ENCODE peak calls at places on chromosomes 2 and 18, in ten cellular contexts. U, K, H, I, P, Z, G, X, W and D are unnamed samples.

GRCh38 chr18:23871410-23871809 is 143.1 kb upstream of the TTC39C start:
- DNase-seq in U (peak), K (no peak), H (peak), I (no peak), P (peak), Z (peak), G (no peak), X (no peak), W (peak), D (peak)

GRCh38 chr18:46042571-46043123 is 29.4 kb downstream of the PSTPIP2 start:
- DNase-seq in U (no peak), K (peak), H (peak), I (no peak), P (no peak), Z (peak), G (no peak), X (peak), W (peak), D (no peak)

GRCh38 chr2:46299365-46300263 is 2.4 kb downstream of the EPAS1 start:
- DNase-seq in U (no peak), K (peak), H (no peak), I (peak), P (peak), Z (peak), G (peak), X (peak), W (no peak), D (no peak)

GRCh38 chr18:22800551-22800951 is 132.6 kb upstream of the RBBP8 start:
- DNase-seq in U (no peak), K (no peak), H (no peak), I (no peak), P (no peak), Z (no peak), G (no peak), X (peak), W (no peak), D (no peak)

GRCh38 chr2:206154197-206154596 is 5.0 kb downstream of the NDUFS1 start:
- DNase-seq in U (no peak), K (no peak), H (no peak), I (no peak), P (peak), Z (no peak), G (no peak), X (no peak), W (no peak), D (no peak)

GRCh38 chr18:77059294-77059916 is 73.2 kb downstream of the MBP start:
- DNase-seq in U (no peak), K (peak), H (no peak), I (no peak), P (peak), Z (peak), G (peak), X (peak), W (peak), D (peak)

GRCh38 chr2:146986161-146986560 is 858.7 kb upstream of the ACVR2A start:
- DNase-seq in U (no peak), K (peak), H (no peak), I (no peak), P (peak), Z (peak), G (no peak), X (peak), W (no peak), D (no peak)

GRCh38 chr2:160956243-160956802 is 203.9 kb upstream of the TANK start:
- DNase-seq in U (no peak), K (no peak), H (no peak), I (no peak), P (peak), Z (no peak), G (no peak), X (no peak), W (no peak), D (no peak)

GRCh38 chr18:36692331-36692730 is 136.5 kb downstream of the TPGS2 start:
- DNase-seq in U (no peak), K (peak), H (no peak), I (no peak), P (no peak), Z (no peak), G (no peak), X (peak), W (no peak), D (no peak)

GRCh38 chr2:241632478-241633325 is 4.3 kb downstream of the THAP4 start:
- DNase-seq in U (no peak), K (no peak), H (no peak), I (no peak), P (no peak), Z (no peak), G (no peak), X (no peak), W (no peak), D (no peak)

GRCh38 chr2:54524236-54524991 is 68.3 kb downstream of the SPTBN1 start:
- DNase-seq in U (no peak), K (peak), H (no peak), I (peak), P (no peak), Z (peak), G (no peak), X (peak), W (peak), D (no peak)

GRCh38 chr2:190910341-190911136 is 29.9 kb downstream of the GLS start:
- DNase-seq in U (no peak), K (peak), H (no peak), I (no peak), P (peak), Z (no peak), G (no peak), X (peak), W (no peak), D (no peak)

GRCh38 chr2:172888704-172889103 is 153.1 kb downstream of the RAPGEF4 start:
- DNase-seq in U (no peak), K (no peak), H (no peak), I (no peak), P (peak), Z (no peak), G (no peak), X (peak), W (no peak), D (peak)

GRCh38 chr2:235934059-235934896 is 233.9 kb downstream of the GBX2 start:
- DNase-seq in U (no peak), K (no peak), H (no peak), I (no peak), P (no peak), Z (no peak), G (no peak), X (peak), W (no peak), D (no peak)

GRCh38 chr2:127673304-127674069 is 1.8 kb downstream of the LIMS2 start:
- DNase-seq in U (no peak), K (no peak), H (no peak), I (no peak), P (no peak), Z (no peak), G (no peak), X (no peak), W (no peak), D (no peak)

GRCh38 chr2:49973917-49974368 is 819.6 kb upstream of the FSHR start:
- DNase-seq in U (peak), K (peak), H (peak), I (peak), P (no peak), Z (peak), G (peak), X (peak), W (no peak), D (peak)

GRCh38 chr2:108393197-108393596 is 15.4 kb downstream of the SULT1C4 start:
- DNase-seq in U (no peak), K (no peak), H (no peak), I (no peak), P (no peak), Z (no peak), G (no peak), X (no peak), W (no peak), D (no peak)

GRCh38 chr18:11849845-11850747 is 1.1 kb upstream of the CHMP1B start:
- DNase-seq in U (peak), K (peak), H (peak), I (peak), P (peak), Z (peak), G (peak), X (peak), W (peak), D (no peak)

GRCh38 chr2:113225505-113226259 is 51.9 kb downstream of the PSD4 start:
- DNase-seq in U (no peak), K (peak), H (no peak), I (no peak), P (no peak), Z (peak), G (peak), X (peak), W (no peak), D (peak)

GRCh38 chr18:57497372-57498294 is 62.5 kb downstream of the ONECUT2 start:
- DNase-seq in U (no peak), K (peak), H (no peak), I (no peak), P (peak), Z (peak), G (no peak), X (peak), W (no peak), D (no peak)

GRCh38 chr18:9974279-9974915 is 60.6 kb downstream of the VAPA start:
- DNase-seq in U (no peak), K (no peak), H (no peak), I (no peak), P (no peak), Z (no peak), G (no peak), X (no peak), W (no peak), D (no peak)

GRCh38 chr2:40179801-40180200 is 272.1 kb downstream of the SLC8A1 start:
- DNase-seq in U (no peak), K (no peak), H (no peak), I (no peak), P (no peak), Z (no peak), G (no peak), X (no peak), W (no peak), D (no peak)

GRCh38 chr2:179239194-179239593 is 25.4 kb downstream of the SESTD1 start:
- DNase-seq in U (no peak), K (peak), H (no peak), I (no peak), P (peak), Z (peak), G (no peak), X (peak), W (no peak), D (no peak)

GRCh38 chr2:241445426-241445825 is 63.0 kb downstream of the STK25 start:
- DNase-seq in U (no peak), K (no peak), H (no peak), I (no peak), P (no peak), Z (peak), G (no peak), X (peak), W (no peak), D (no peak)

GRCh38 chr2:238684362-238685326 is 163.2 kb upstream of the TWIST2 start:
- DNase-seq in U (no peak), K (peak), H (no peak), I (no peak), P (peak), Z (peak), G (peak), X (peak), W (no peak), D (no peak)

GRCh38 chr2:201698588-201699226 is at the start of gene MPP4:
- DNase-seq in U (no peak), K (peak), H (no peak), I (no peak), P (no peak), Z (peak), G (no peak), X (peak), W (no peak), D (no peak)

GRCh38 chr2:169091256-169091655 is 21.9 kb downstream of the DHRS9 start:
- DNase-seq in U (no peak), K (no peak), H (no peak), I (no peak), P (no peak), Z (no peak), G (no peak), X (no peak), W (no peak), D (no peak)

GRCh38 chr2:112293636-112294401 is 18.4 kb downstream of the ZC3H6 start:
- DNase-seq in U (no peak), K (no peak), H (no peak), I (no peak), P (no peak), Z (no peak), G (no peak), X (no peak), W (no peak), D (no peak)

GRCh38 chr18:4394700-4395099 is 60.4 kb downstream of the DLGAP1 start:
- DNase-seq in U (no peak), K (no peak), H (no peak), I (no peak), P (no peak), Z (no peak), G (no peak), X (no peak), W (no peak), D (no peak)